ENCODE peak calls at places on chromosomes 13 and 19, in six cellular contexts. E, G, A, L, I and T are unnamed samples.

GRCh38 chr19:3816566-3817218 is 30.5 kb upstream of the MATK start:
- DNase-seq in A (no peak), I (no peak), E (no peak), L (no peak), G (no peak), T (no peak)

GRCh38 chr13:42946927-42947326 is 45.1 kb downstream of the EPSTI1 start:
- DNase-seq in L (no peak), E (peak), A (no peak), G (peak), I (peak), T (no peak)

GRCh38 chr13:32121316-32121715 is 89.7 kb downstream of the FRY start:
- DNase-seq in L (no peak), E (no peak), A (no peak), G (no peak), I (no peak), T (no peak)

GRCh38 chr19:18021121-18021755 is 13.3 kb downstream of the ARRDC2 start:
- DNase-seq in A (peak), I (no peak), L (no peak), E (peak), G (peak), T (no peak)

GRCh38 chr13:108734676-108735075 is 105.3 kb downstream of the MYO16 start:
- DNase-seq in A (no peak), G (no peak), L (no peak), E (no peak), I (no peak), T (no peak)

GRCh38 chr19:22532388-22533310 is 101.5 kb upstream of the ZNF492 start:
- DNase-seq in L (no peak), I (no peak), A (peak), E (no peak), G (no peak), T (no peak)

GRCh38 chr19:5671600-5671999 is 8.7 kb downstream of the MICOS13 start:
- DNase-seq in A (no peak), L (no peak), G (no peak), E (no peak), I (no peak), T (no peak)

GRCh38 chr13:90709329-90709728 is 638.2 kb upstream of the MIR17HG start:
- DNase-seq in G (no peak), I (no peak), A (no peak), L (no peak), E (no peak), T (no peak)

GRCh38 chr13:43003010-43003409 is 11.0 kb upstream of the EPSTI1 start:
- DNase-seq in E (no peak), A (no peak), L (no peak), I (no peak), G (peak), T (no peak)

GRCh38 chr19:35342430-35342829 is 5.3 kb upstream of the FFAR1 start:
- DNase-seq in I (no peak), E (no peak), G (no peak), A (no peak), L (no peak), T (no peak)

GRCh38 chr19:27720155-27720554 is 1492.8 kb downstream of the UQCRFS1 start:
- DNase-seq in G (no peak), I (no peak), E (no peak), A (no peak), L (no peak), T (no peak)

GRCh38 chr13:37748913-37749312 is 120.7 kb downstream of the TRPC4 start:
- DNase-seq in A (no peak), E (no peak), G (no peak), L (no peak), I (no peak), T (no peak)

GRCh38 chr19:49231389-49231788 is 73.8 kb downstream of the TRPM4 start:
- DNase-seq in I (no peak), L (no peak), A (no peak), E (no peak), G (no peak), T (peak)

GRCh38 chr19:6536138-6536671 is 5.4 kb downstream of the TNFSF9 start:
- DNase-seq in I (peak), E (no peak), G (no peak), L (peak), A (no peak), T (peak)

GRCh38 chr19:54232552-54232934 is 9.7 kb upstream of the LILRB3 start:
- DNase-seq in G (no peak), E (no peak), A (no peak), I (no peak), L (no peak), T (no peak)

GRCh38 chr19:24040621-24041020 is 46.4 kb upstream of the ZNF254 start:
- DNase-seq in A (no peak), E (no peak), I (no peak), L (no peak), G (no peak), T (no peak)

GRCh38 chr19:48480476-48481190 is 11.5 kb downstream of the CYTH2 start:
- DNase-seq in G (no peak), E (peak), A (peak), I (peak), L (no peak), T (no peak)

GRCh38 chr19:14472202-14472961 is 2.8 kb downstream of the PTGER1 start:
- DNase-seq in E (peak), A (peak), I (peak), G (peak), L (peak), T (no peak)

GRCh38 chr13:60583911-60584753 is 187.1 kb downstream of the TDRD3 start:
- DNase-seq in A (no peak), I (peak), L (no peak), G (peak), E (peak), T (no peak)

GRCh38 chr19:35247526-35248309 is 1.1 kb upstream of the LSR start:
- DNase-seq in G (no peak), L (peak), I (no peak), E (no peak), A (peak), T (peak)

GRCh38 chr19:36244066-36244465 is 29.2 kb downstream of the ZNF146 start:
- DNase-seq in E (no peak), I (no peak), A (no peak), L (no peak), G (no peak), T (no peak)

GRCh38 chr19:58097783-58098681 is at the start of gene ZSCAN18:
- DNase-seq in I (peak), L (no peak), G (peak), A (peak), E (peak), T (peak)

GRCh38 chr13:76600086-76600485 is 286.1 kb downstream of the KCTD12 start:
- DNase-seq in E (peak), A (no peak), L (no peak), G (no peak), I (no peak), T (no peak)

GRCh38 chr13:28631792-28632191 is 27.1 kb upstream of the POMP start:
- DNase-seq in A (no peak), L (no peak), I (no peak), G (peak), E (no peak), T (no peak)

GRCh38 chr19:12113121-12113520 is 27.0 kb downstream of the ZNF20 start:
- DNase-seq in A (no peak), L (no peak), E (no peak), I (no peak), G (no peak), T (no peak)

GRCh38 chr19:12112238-12112637 is 27.9 kb downstream of the ZNF20 start:
- DNase-seq in A (no peak), L (no peak), G (no peak), E (no peak), I (no peak), T (no peak)

GRCh38 chr19:12112701-12113100 is 27.4 kb downstream of the ZNF20 start:
- DNase-seq in L (no peak), G (no peak), E (no peak), I (no peak), A (no peak), T (no peak)

DNA sequence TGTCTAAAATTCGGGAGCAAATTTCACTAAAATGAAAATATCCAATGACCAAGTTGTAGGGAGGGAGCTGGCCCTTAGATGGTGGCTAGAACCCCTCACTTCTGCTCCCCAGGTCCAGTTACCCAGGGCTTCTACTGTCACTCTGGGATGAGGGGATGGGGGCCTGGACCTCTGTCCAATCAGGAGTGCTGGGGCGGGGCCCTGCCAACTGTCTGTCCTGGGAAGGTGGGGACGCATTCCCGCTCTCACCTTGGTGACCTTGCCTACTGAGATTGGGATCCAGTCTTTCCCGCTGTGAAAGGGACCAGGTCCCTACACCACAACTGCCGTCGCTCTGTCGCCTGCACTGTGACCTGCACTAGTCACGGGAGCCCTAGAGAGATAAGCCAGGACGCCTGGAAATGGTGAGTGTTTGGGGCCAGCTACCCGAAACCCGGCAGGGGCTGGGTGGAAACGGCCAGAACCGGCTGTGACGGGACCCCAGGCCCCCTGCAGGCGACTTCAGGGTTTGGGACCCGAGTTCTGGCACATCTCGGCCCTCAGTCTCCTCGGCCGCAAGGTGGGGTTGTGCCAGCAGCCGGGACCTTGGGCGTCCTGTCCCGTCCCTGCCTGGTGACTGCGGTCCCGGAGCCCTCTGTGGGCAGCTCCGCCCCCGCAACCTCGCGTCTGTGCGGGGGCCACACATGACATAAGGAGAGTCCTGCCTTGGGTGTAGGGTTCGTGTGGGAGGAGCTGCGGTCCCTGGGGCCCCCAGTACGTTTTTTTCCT is 22.8 kb downstream of the ZNF20 start:
- DNase-seq in A (no peak), L (no peak), E (no peak), I (no peak), G (no peak), T (no peak)
- H3K4me3 ChIP-seq in A (no peak), L (no peak), E (no peak), I (no peak), G (no peak), T (no peak)

GRCh38 chr13:113742445-113743120 is 16.4 kb upstream of the TMEM255B start:
- DNase-seq in L (no peak), G (no peak), A (no peak), E (no peak), I (no peak), T (no peak)

GRCh38 chr13:113745059-113745458 is 14.0 kb upstream of the TMEM255B start:
- DNase-seq in A (no peak), I (no peak), E (no peak), G (no peak), L (no peak), T (no peak)

GRCh38 chr13:113744197-113745000 is 14.6 kb upstream of the TMEM255B start:
- DNase-seq in L (no peak), G (no peak), I (no peak), E (no peak), A (no peak), T (no peak)

GRCh38 chr13:113742000-113742441 is 17.0 kb upstream of the TMEM255B start:
- DNase-seq in G (peak), E (peak), L (no peak), A (peak), I (peak), T (no peak)

DNA sequence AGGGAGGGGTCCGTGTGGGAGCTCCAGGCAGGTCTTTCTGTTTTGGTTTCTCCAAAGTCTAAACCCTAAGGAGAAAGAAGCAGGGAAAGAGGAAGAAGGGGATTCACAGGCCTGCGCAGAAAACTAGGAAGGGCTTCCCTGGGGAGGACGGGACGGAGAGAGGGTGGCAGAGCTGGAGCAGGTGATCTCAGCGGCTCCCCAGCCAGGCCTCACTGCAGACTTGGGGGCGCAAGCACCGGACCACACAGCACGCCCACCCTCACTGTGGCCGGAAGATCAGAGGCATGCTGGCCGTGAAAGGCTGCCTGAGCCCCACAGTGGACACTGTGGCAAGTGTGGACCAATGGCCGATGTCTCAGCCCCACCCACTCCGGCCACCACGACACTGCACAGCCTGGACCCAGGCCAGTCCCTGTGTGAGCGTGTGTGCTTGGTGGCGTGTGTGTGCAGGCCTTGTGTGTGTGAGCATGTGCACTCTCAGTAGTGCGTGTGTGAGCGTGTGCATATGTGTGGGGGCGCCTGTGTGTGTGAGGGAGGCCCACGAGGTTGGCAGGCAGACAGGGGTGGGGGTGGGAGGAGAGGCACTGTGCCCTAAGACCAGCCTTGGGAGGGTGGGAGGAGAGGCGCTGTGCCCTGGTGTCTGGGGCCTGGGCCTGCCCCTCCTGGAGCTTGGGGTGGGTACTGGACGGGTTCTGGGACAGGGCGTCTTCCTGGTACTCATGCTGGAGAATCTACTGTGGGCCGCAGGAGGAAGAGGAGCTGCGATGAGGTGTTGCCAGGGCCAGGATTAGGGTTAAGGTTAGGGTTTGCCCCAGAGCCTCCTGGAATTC is 15.4 kb upstream of the TMEM255B start:
- DNase-seq in E (no peak), A (no peak), G (no peak), L (no peak), I (no peak), T (no peak)
- TF ChIP-seq CTCF in E (no peak), A (no peak), G (no peak), L (no peak), I (no peak), T (no peak)

DNA sequence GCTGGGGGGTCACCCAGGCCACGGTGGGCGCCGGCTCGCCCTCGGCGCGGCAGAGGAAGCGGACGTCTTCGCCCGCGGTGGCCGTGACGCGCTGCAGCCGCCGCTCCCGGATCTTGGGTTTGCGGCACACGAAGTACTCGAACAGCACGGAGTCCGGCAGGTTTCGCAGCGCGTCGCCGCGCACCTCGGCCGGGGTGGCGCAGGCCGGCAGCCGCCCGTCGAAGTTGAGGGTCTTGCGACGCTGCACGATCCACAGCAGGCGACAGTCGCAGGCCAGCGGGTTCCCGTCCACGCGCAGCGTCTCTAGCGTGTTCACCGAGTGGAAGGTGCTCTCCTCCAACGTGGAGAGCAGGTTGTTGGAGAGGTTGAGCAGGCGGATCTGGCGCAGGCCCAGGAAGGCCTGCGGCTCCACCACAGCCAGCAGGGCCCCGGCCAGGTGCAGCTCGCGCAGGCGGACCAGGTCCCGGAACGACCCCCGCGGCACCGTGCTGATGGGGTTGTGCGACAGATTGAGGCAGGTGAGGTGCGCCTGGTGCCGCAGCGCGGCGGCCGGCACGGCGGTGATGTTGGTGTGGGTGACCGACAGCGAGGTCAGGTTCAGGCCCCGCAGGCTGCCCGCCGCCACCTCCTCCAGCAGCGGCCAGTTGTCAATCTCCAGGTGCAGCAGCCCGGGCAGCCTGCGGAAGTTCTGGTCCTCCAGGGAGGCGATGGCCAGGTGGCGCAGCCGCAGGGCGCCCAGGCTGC is 8.6 kb upstream of the PEAK3 start:
- DNase-seq in E (no peak), L (no peak), A (no peak), I (no peak), G (no peak), T (no peak)
- H3K4me3 ChIP-seq in E (no peak), L (peak), A (peak), I (peak), G (no peak), T (peak)

GRCh38 chr13:114030666-114031610 is 57.1 kb upstream of the C13orf46 start:
- DNase-seq in I (no peak), G (no peak), L (no peak), A (no peak), E (no peak), T (no peak)

GRCh38 chr13:114031631-114032030 is 57.8 kb upstream of the C13orf46 start:
- DNase-seq in G (no peak), A (no peak), L (no peak), E (no peak), I (no peak), T (no peak)

GRCh38 chr13:114029866-114030625 is 56.2 kb upstream of the C13orf46 start:
- DNase-seq in L (no peak), I (no peak), G (no peak), A (no peak), E (no peak), T (no peak)

GRCh38 chr13:114033541-114034315 is 59.9 kb upstream of the C13orf46 start:
- DNase-seq in G (no peak), E (no peak), L (no peak), I (no peak), A (no peak), T (no peak)

DNA sequence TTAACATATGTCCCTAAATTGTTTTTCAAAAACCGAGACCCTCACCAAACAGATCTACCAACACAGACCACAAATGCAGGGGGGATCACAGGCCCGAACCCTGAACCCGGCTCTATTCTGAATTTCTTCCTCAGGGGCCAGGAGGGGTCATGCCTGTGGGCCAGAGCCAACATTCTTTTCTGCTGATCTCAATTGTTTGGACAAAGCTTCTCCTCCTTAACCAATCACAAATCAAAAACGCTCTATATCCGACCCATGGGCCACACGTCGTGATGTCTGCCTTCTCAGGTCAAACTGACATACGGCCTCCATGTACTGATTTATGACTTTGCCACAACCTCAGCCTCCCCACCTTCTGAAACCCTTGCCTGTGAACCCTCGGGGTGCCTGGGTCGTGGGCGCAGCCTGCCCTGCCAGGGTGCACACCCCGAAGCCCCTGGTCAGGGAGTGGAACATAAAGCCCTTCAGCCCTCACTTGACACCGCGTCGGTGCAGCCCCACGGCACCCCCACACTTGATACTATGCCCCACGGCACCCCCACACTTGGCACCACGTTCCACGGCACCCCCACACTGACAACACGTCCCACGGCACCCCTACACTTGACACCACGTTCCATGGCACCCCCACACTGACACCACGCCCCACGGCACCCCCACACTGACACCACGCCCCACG is 58.4 kb upstream of the C13orf46 start:
- DNase-seq in G (peak), L (no peak), E (peak), I (no peak), A (no peak), T (no peak)
- TF ChIP-seq CTCF in G (no peak), L (no peak), E (no peak), I (no peak), A (no peak), T (no peak)